ENCODE peak calls at places on chromosomes 13 and 19, in four cellular contexts. One of them, this sample, is unnamed.

GRCh38 chr19:56091751-56092546 is 29.1 kb downstream of the ZNF787 start:
- DNase-seq in brain microvascular endothelial cell: no peak
- DNase-seq in endodermal cell: peak
- DNase-seq in AG09309: no peak
- DNase-seq in this sample: no peak

GRCh38 chr13:38394777-38395504 is 45.3 kb downstream of the UFM1 start:
- DNase-seq in brain microvascular endothelial cell: no peak
- DNase-seq in endodermal cell: no peak
- DNase-seq in AG09309: peak
- DNase-seq in this sample: no peak

GRCh38 chr19:55238030-55238429 is 9.5 kb upstream of the TMEM86B start:
- DNase-seq in brain microvascular endothelial cell: no peak
- DNase-seq in endodermal cell: no peak
- DNase-seq in AG09309: no peak
- DNase-seq in this sample: no peak

GRCh38 chr19:48530770-48531169 is 19.1 kb upstream of the LMTK3 start:
- DNase-seq in brain microvascular endothelial cell: no peak
- DNase-seq in endodermal cell: no peak
- DNase-seq in AG09309: no peak
- DNase-seq in this sample: no peak

GRCh38 chr19:49652723-49653465 is 10.9 kb downstream of the SCAF1 start:
- DNase-seq in brain microvascular endothelial cell: no peak
- DNase-seq in endodermal cell: no peak
- DNase-seq in AG09309: no peak
- DNase-seq in this sample: no peak

GRCh38 chr13:102846261-102847015 is 606 bp downstream of the ERCC5 start:
- DNase-seq in brain microvascular endothelial cell: peak
- DNase-seq in endodermal cell: peak
- DNase-seq in AG09309: no peak
- DNase-seq in this sample: peak

GRCh38 chr13:108549989-108550388 is 79.4 kb upstream of the MYO16 start:
- DNase-seq in brain microvascular endothelial cell: no peak
- DNase-seq in endodermal cell: no peak
- DNase-seq in AG09309: no peak
- DNase-seq in this sample: no peak

GRCh38 chr13:113664751-113665581 is 2.1 kb upstream of the GRK1 start:
- DNase-seq in brain microvascular endothelial cell: no peak
- DNase-seq in endodermal cell: peak
- DNase-seq in AG09309: no peak
- DNase-seq in this sample: no peak

GRCh38 chr13:36366023-36366422 is 19.8 kb upstream of the SPART start:
- DNase-seq in brain microvascular endothelial cell: no peak
- DNase-seq in endodermal cell: no peak
- DNase-seq in AG09309: no peak
- DNase-seq in this sample: no peak

GRCh38 chr13:78147905-78148304 is 229.3 kb upstream of the EDNRB start:
- DNase-seq in brain microvascular endothelial cell: peak
- DNase-seq in endodermal cell: no peak
- DNase-seq in AG09309: peak
- DNase-seq in this sample: peak

GRCh38 chr19:12521996-12522395 is 29.3 kb downstream of the ZNF564 start:
- DNase-seq in brain microvascular endothelial cell: no peak
- DNase-seq in endodermal cell: peak
- DNase-seq in AG09309: no peak
- DNase-seq in this sample: no peak

GRCh38 chr19:19004144-19004543 is 29.2 kb downstream of the SUGP2 start:
- DNase-seq in brain microvascular endothelial cell: no peak
- DNase-seq in endodermal cell: no peak
- DNase-seq in AG09309: no peak
- DNase-seq in this sample: no peak
- TF ChIP-seq CTCF in brain microvascular endothelial cell: no peak
- TF ChIP-seq CTCF in endodermal cell: no peak
- TF ChIP-seq CTCF in AG09309: no peak
- TF ChIP-seq CTCF in this sample: no peak

DNA sequence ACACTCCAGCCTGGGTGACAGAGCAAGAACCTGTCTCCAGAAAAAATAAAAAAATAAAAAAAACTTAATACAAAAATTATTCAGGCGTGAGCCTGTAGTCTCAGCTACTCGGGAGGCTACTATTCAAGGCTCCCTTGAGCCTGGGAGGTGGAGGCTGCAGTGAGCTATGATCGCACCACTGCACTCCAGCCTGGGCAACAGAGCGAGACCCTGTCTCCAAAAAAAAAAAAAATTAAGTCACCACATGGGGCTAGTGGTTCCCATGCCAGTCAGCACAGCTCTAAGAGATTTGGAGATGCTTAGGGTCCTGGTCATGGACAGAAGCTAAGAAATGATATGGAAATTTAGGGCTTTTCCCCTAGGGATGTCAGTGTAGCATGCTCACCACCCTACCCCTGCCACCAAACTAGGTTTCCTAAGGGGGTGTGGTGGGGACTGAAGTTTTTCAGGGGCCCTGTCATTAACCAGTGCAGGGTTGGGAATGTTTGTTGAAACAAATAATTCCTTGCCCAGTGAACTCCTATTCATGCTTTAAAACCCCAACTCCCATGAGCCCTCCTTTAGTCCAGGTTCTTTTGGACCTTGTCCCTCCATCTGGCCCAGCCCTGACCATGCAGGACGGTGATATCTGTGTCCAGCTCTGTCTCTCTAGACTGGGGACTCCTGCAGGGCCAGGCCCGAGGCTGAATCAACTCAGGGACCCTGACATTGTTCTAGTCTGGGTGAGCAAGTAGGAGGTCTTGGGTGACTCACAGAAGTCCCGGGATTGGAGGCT is 1.8 kb downstream of the FCHO1 start:
- DNase-seq in brain microvascular endothelial cell: no peak
- DNase-seq in endodermal cell: no peak
- DNase-seq in AG09309: no peak
- DNase-seq in this sample: no peak
- H3K4me3 ChIP-seq in brain microvascular endothelial cell: no peak
- H3K4me3 ChIP-seq in endodermal cell: no peak
- H3K4me3 ChIP-seq in AG09309: no peak
- H3K4me3 ChIP-seq in this sample: no peak

GRCh38 chr19:39037194-39037593 is 4.8 kb upstream of the FBXO27 start:
- DNase-seq in brain microvascular endothelial cell: no peak
- DNase-seq in endodermal cell: no peak
- DNase-seq in AG09309: no peak
- DNase-seq in this sample: no peak

GRCh38 chr19:39032164-39032918 is at the start of gene FBXO27:
- DNase-seq in brain microvascular endothelial cell: no peak
- DNase-seq in endodermal cell: peak
- DNase-seq in AG09309: no peak
- DNase-seq in this sample: no peak

DNA sequence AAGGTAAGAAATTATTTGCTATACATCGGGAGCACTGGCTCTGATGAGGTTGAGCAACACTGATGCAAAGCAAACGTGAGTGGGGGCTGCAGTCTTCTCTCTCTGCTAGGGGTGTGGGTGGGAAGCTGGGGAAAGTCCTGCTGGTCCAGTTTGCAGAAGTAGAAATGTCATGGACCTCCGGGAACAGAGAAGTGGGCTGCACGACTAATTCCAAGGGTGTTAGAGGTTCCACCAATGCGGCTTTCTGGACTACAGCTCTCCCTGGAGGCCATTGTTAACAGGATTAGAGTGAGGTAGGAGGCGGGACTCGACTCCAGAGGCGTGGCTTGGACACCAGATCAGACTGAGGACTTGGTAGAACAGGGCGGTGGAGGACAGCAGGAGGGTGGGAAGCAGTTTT is 5.7 kb upstream of the FBXO27 start:
- DNase-seq in brain microvascular endothelial cell: peak
- DNase-seq in endodermal cell: peak
- DNase-seq in AG09309: no peak
- DNase-seq in this sample: peak
- TF ChIP-seq CTCF in brain microvascular endothelial cell: peak
- TF ChIP-seq CTCF in endodermal cell: peak
- TF ChIP-seq CTCF in AG09309: no peak
- TF ChIP-seq CTCF in this sample: no peak

GRCh38 chr19:34480491-34480890 is 1.1 kb upstream of the WTIP start:
- DNase-seq in brain microvascular endothelial cell: no peak
- DNase-seq in endodermal cell: no peak
- DNase-seq in AG09309: no peak
- DNase-seq in this sample: no peak
- H3K4me3 ChIP-seq in brain microvascular endothelial cell: no peak
- H3K4me3 ChIP-seq in endodermal cell: peak
- H3K4me3 ChIP-seq in AG09309: no peak
- H3K4me3 ChIP-seq in this sample: no peak

DNA sequence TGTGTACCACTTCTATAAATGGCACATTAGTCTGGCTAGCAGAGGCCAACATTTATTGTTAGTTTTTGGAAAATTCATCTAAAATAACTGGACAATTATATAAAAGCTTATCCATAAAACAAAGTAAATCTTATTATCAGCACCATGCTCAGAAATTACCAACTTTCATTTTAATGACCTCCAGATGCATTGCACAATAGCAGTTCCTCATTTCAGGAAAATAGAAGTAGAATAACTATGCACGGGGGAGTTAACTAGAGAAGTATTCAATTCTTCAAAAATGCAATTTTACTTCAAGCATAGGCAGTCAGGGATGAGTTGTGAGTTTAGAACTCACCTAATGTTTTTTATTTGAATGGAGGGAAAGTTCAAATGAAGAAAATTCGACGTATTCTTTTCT is 1023.5 kb downstream of the PCDH17 start:
- DNase-seq in brain microvascular endothelial cell: no peak
- DNase-seq in endodermal cell: no peak
- DNase-seq in AG09309: no peak
- DNase-seq in this sample: no peak
- TF ChIP-seq CTCF in brain microvascular endothelial cell: no peak
- TF ChIP-seq CTCF in endodermal cell: no peak
- TF ChIP-seq CTCF in AG09309: no peak
- TF ChIP-seq CTCF in this sample: no peak

DNA sequence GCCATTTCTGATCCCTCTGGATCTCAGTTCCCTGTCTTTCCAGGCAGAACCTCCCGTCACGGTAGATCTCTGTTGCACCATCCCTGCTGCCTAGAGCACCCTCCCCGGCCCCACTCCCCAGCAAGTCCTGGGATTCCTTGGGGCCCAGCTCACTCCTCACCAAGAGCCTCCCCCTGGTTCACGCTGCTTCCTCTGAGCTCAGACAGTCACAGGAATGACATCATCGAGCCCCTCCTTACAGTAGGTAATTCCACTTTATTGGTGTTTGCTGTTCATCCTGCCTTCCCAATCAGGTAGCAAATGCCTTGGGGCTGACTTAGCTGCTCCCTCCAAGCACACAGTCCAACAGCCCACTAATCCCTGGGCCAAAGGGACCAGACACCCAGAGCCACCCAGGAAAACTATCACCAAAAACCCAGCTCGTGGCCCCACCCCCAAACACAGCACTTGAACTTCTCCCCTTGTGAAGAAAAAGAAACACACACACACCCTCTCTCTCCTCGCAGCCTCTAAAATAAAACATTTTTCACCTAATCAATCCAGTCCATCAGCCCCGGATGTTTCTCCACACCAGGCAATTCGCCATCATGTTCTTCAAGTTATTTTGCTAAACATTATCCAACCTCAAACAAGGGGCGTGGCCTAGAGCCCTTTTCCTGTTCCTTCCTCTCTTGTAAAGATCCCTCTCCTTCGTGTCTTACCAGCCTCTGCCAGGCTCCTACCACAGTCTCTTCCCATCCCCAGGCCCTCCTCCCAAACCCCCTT is 2.5 kb downstream of the NAPA start:
- DNase-seq in brain microvascular endothelial cell: no peak
- DNase-seq in endodermal cell: peak
- DNase-seq in AG09309: peak
- DNase-seq in this sample: no peak
- H3K4me3 ChIP-seq in brain microvascular endothelial cell: no peak
- H3K4me3 ChIP-seq in endodermal cell: no peak
- H3K4me3 ChIP-seq in AG09309: peak
- H3K4me3 ChIP-seq in this sample: no peak